ENCODE peak calls at places on chromosome X, in eight cellular contexts. One of them, this sample, is unnamed.
A peak's percentile ranks its signal among the peaks of the same experiment; 100 is the strongest.

GRCh38 chrX:140918398-140919043 is 83.9 kb upstream of the SPANXB1 start:
- DNase-seq in kidney: no peak
- DNase-seq in heart left ventricle: no peak
- DNase-seq in lower lobe of right lung: no peak
- DNase-seq in stimulated activated CD8-positive, alpha-beta memory T cell treated with anti-CD3 and anti-CD28 coated beads, Interleukin-7, amount 100 ng/mL, for 24 hours: no peak
- DNase-seq in central memory CD4-positive, alpha-beta T cell: peak; percentile 62
- DNase-seq in T47D: no peak
- DNase-seq in suprapubic skin: no peak
- DNase-seq in this sample: peak; percentile 77

GRCh38 chrX:45232139-45232538 is 31.5 kb upstream of the DIPK2B start:
- DNase-seq in kidney: no peak
- DNase-seq in heart left ventricle: no peak
- DNase-seq in lower lobe of right lung: no peak
- DNase-seq in stimulated activated CD8-positive, alpha-beta memory T cell treated with anti-CD3 and anti-CD28 coated beads, Interleukin-7, amount 100 ng/mL, for 24 hours: no peak
- DNase-seq in central memory CD4-positive, alpha-beta T cell: peak; percentile 42
- DNase-seq in T47D: no peak
- DNase-seq in suprapubic skin: no peak
- DNase-seq in this sample: peak; percentile 26

GRCh38 chrX:150575415-150575814 is 7.0 kb downstream of the MTM1 start:
- DNase-seq in kidney: no peak
- DNase-seq in heart left ventricle: no peak
- DNase-seq in lower lobe of right lung: no peak
- DNase-seq in stimulated activated CD8-positive, alpha-beta memory T cell treated with anti-CD3 and anti-CD28 coated beads, Interleukin-7, amount 100 ng/mL, for 24 hours: no peak
- DNase-seq in central memory CD4-positive, alpha-beta T cell: peak; percentile 36
- DNase-seq in T47D: no peak
- DNase-seq in suprapubic skin: no peak
- DNase-seq in this sample: no peak

GRCh38 chrX:68827848-68828562 is 816 bp upstream of the EFNB1 start:
- DNase-seq in kidney: peak; percentile 94
- DNase-seq in heart left ventricle: peak; percentile 80
- DNase-seq in lower lobe of right lung: peak; percentile 79
- DNase-seq in stimulated activated CD8-positive, alpha-beta memory T cell treated with anti-CD3 and anti-CD28 coated beads, Interleukin-7, amount 100 ng/mL, for 24 hours: peak; percentile 71
- DNase-seq in central memory CD4-positive, alpha-beta T cell: peak; percentile 59
- DNase-seq in T47D: peak; percentile 4
- DNase-seq in suprapubic skin: peak; percentile 85
- DNase-seq in this sample: peak; percentile 67

GRCh38 chrX:84924624-84925023 is 79.1 kb upstream of the APOOL start:
- DNase-seq in kidney: no peak
- DNase-seq in heart left ventricle: no peak
- DNase-seq in lower lobe of right lung: no peak
- DNase-seq in stimulated activated CD8-positive, alpha-beta memory T cell treated with anti-CD3 and anti-CD28 coated beads, Interleukin-7, amount 100 ng/mL, for 24 hours: no peak
- DNase-seq in central memory CD4-positive, alpha-beta T cell: no peak
- DNase-seq in T47D: no peak
- DNase-seq in suprapubic skin: no peak
- DNase-seq in this sample: no peak

GRCh38 chrX:129932792-129933321 is 26.9 kb downstream of the UTP14A start:
- DNase-seq in kidney: peak; percentile 84
- DNase-seq in heart left ventricle: peak; percentile 35
- DNase-seq in lower lobe of right lung: peak; percentile 48
- DNase-seq in stimulated activated CD8-positive, alpha-beta memory T cell treated with anti-CD3 and anti-CD28 coated beads, Interleukin-7, amount 100 ng/mL, for 24 hours: no peak
- DNase-seq in central memory CD4-positive, alpha-beta T cell: no peak
- DNase-seq in T47D: no peak
- DNase-seq in suprapubic skin: peak; percentile 78
- DNase-seq in this sample: no peak

GRCh38 chrX:71953946-71954345 is 43.3 kb downstream of the NHSL2 start:
- DNase-seq in kidney: no peak
- DNase-seq in heart left ventricle: no peak
- DNase-seq in lower lobe of right lung: no peak
- DNase-seq in stimulated activated CD8-positive, alpha-beta memory T cell treated with anti-CD3 and anti-CD28 coated beads, Interleukin-7, amount 100 ng/mL, for 24 hours: no peak
- DNase-seq in central memory CD4-positive, alpha-beta T cell: no peak
- DNase-seq in T47D: no peak
- DNase-seq in suprapubic skin: no peak
- DNase-seq in this sample: no peak

GRCh38 chrX:95950679-95951078 is 734.0 kb upstream of the DIAPH2 start:
- DNase-seq in kidney: no peak
- DNase-seq in heart left ventricle: no peak
- DNase-seq in lower lobe of right lung: no peak
- DNase-seq in stimulated activated CD8-positive, alpha-beta memory T cell treated with anti-CD3 and anti-CD28 coated beads, Interleukin-7, amount 100 ng/mL, for 24 hours: no peak
- DNase-seq in central memory CD4-positive, alpha-beta T cell: no peak
- DNase-seq in T47D: no peak
- DNase-seq in suprapubic skin: no peak
- DNase-seq in this sample: no peak

GRCh38 chrX:42378857-42379256 is 399.1 kb downstream of the PPP1R2C start:
- DNase-seq in kidney: no peak
- DNase-seq in heart left ventricle: no peak
- DNase-seq in lower lobe of right lung: no peak
- DNase-seq in stimulated activated CD8-positive, alpha-beta memory T cell treated with anti-CD3 and anti-CD28 coated beads, Interleukin-7, amount 100 ng/mL, for 24 hours: no peak
- DNase-seq in central memory CD4-positive, alpha-beta T cell: no peak
- DNase-seq in T47D: no peak
- DNase-seq in suprapubic skin: no peak
- DNase-seq in this sample: no peak

GRCh38 chrX:73581002-73581628 is 18.1 kb downstream of the CHIC1 start:
- DNase-seq in kidney: no peak
- DNase-seq in heart left ventricle: no peak
- DNase-seq in lower lobe of right lung: no peak
- DNase-seq in stimulated activated CD8-positive, alpha-beta memory T cell treated with anti-CD3 and anti-CD28 coated beads, Interleukin-7, amount 100 ng/mL, for 24 hours: no peak
- DNase-seq in central memory CD4-positive, alpha-beta T cell: no peak
- DNase-seq in T47D: no peak
- DNase-seq in suprapubic skin: no peak
- DNase-seq in this sample: no peak

GRCh38 chrX:116232833-116233232 is 62.3 kb downstream of the AGTR2 start:
- DNase-seq in kidney: no peak
- DNase-seq in heart left ventricle: no peak
- DNase-seq in lower lobe of right lung: no peak
- DNase-seq in stimulated activated CD8-positive, alpha-beta memory T cell treated with anti-CD3 and anti-CD28 coated beads, Interleukin-7, amount 100 ng/mL, for 24 hours: no peak
- DNase-seq in central memory CD4-positive, alpha-beta T cell: no peak
- DNase-seq in T47D: no peak
- DNase-seq in suprapubic skin: no peak
- DNase-seq in this sample: no peak

GRCh38 chrX:19698125-19698524 is 182.8 kb upstream of the MAP3K15 start:
- DNase-seq in kidney: no peak
- DNase-seq in heart left ventricle: no peak
- DNase-seq in lower lobe of right lung: no peak
- DNase-seq in stimulated activated CD8-positive, alpha-beta memory T cell treated with anti-CD3 and anti-CD28 coated beads, Interleukin-7, amount 100 ng/mL, for 24 hours: no peak
- DNase-seq in central memory CD4-positive, alpha-beta T cell: no peak
- DNase-seq in T47D: no peak
- DNase-seq in suprapubic skin: no peak
- DNase-seq in this sample: no peak

GRCh38 chrX:65034292-65034640 is 58.0 kb upstream of the ZC4H2 start:
- DNase-seq in kidney: no peak
- DNase-seq in heart left ventricle: no peak
- DNase-seq in lower lobe of right lung: no peak
- DNase-seq in stimulated activated CD8-positive, alpha-beta memory T cell treated with anti-CD3 and anti-CD28 coated beads, Interleukin-7, amount 100 ng/mL, for 24 hours: no peak
- DNase-seq in central memory CD4-positive, alpha-beta T cell: no peak
- DNase-seq in T47D: peak; percentile 16
- DNase-seq in suprapubic skin: no peak
- DNase-seq in this sample: peak; percentile 8

GRCh38 chrX:13506574-13506973 is 62.8 kb upstream of the EGFL6 start:
- DNase-seq in kidney: no peak
- DNase-seq in heart left ventricle: peak; percentile 22
- DNase-seq in lower lobe of right lung: peak; percentile 41
- DNase-seq in stimulated activated CD8-positive, alpha-beta memory T cell treated with anti-CD3 and anti-CD28 coated beads, Interleukin-7, amount 100 ng/mL, for 24 hours: peak; percentile 7
- DNase-seq in central memory CD4-positive, alpha-beta T cell: peak; percentile 37
- DNase-seq in T47D: peak; percentile 16
- DNase-seq in suprapubic skin: no peak
- DNase-seq in this sample: peak; percentile 42

GRCh38 chrX:155611302-155611701 is 1.4 kb downstream of the TMLHE start:
- DNase-seq in kidney: no peak
- DNase-seq in heart left ventricle: no peak
- DNase-seq in lower lobe of right lung: no peak
- DNase-seq in stimulated activated CD8-positive, alpha-beta memory T cell treated with anti-CD3 and anti-CD28 coated beads, Interleukin-7, amount 100 ng/mL, for 24 hours: no peak
- DNase-seq in central memory CD4-positive, alpha-beta T cell: no peak
- DNase-seq in T47D: no peak
- DNase-seq in suprapubic skin: no peak
- DNase-seq in this sample: no peak

GRCh38 chrX:119095936-119096335 is 23.1 kb downstream of the CT47C1 start:
- DNase-seq in kidney: no peak
- DNase-seq in heart left ventricle: no peak
- DNase-seq in lower lobe of right lung: no peak
- DNase-seq in stimulated activated CD8-positive, alpha-beta memory T cell treated with anti-CD3 and anti-CD28 coated beads, Interleukin-7, amount 100 ng/mL, for 24 hours: no peak
- DNase-seq in central memory CD4-positive, alpha-beta T cell: no peak
- DNase-seq in T47D: no peak
- DNase-seq in suprapubic skin: no peak
- DNase-seq in this sample: no peak

GRCh38 chrX:35122756-35123155 is 180.2 kb downstream of the FAM47B start:
- DNase-seq in kidney: no peak
- DNase-seq in heart left ventricle: no peak
- DNase-seq in lower lobe of right lung: no peak
- DNase-seq in stimulated activated CD8-positive, alpha-beta memory T cell treated with anti-CD3 and anti-CD28 coated beads, Interleukin-7, amount 100 ng/mL, for 24 hours: no peak
- DNase-seq in central memory CD4-positive, alpha-beta T cell: no peak
- DNase-seq in T47D: no peak
- DNase-seq in suprapubic skin: no peak
- DNase-seq in this sample: no peak

GRCh38 chrX:106286053-106286650 is 118.0 kb downstream of the PWWP3B start:
- DNase-seq in kidney: no peak
- DNase-seq in heart left ventricle: no peak
- DNase-seq in lower lobe of right lung: no peak
- DNase-seq in stimulated activated CD8-positive, alpha-beta memory T cell treated with anti-CD3 and anti-CD28 coated beads, Interleukin-7, amount 100 ng/mL, for 24 hours: no peak
- DNase-seq in central memory CD4-positive, alpha-beta T cell: no peak
- DNase-seq in T47D: no peak
- DNase-seq in suprapubic skin: no peak
- DNase-seq in this sample: no peak

GRCh38 chrX:76064825-76065224 is 108.0 kb upstream of the PBDC1 start:
- DNase-seq in kidney: no peak
- DNase-seq in heart left ventricle: no peak
- DNase-seq in lower lobe of right lung: no peak
- DNase-seq in stimulated activated CD8-positive, alpha-beta memory T cell treated with anti-CD3 and anti-CD28 coated beads, Interleukin-7, amount 100 ng/mL, for 24 hours: no peak
- DNase-seq in central memory CD4-positive, alpha-beta T cell: no peak
- DNase-seq in T47D: no peak
- DNase-seq in suprapubic skin: no peak
- DNase-seq in this sample: no peak

GRCh38 chrX:106862972-106863688 is 40.0 kb downstream of the RIPPLY1 start:
- DNase-seq in kidney: no peak
- DNase-seq in heart left ventricle: no peak
- DNase-seq in lower lobe of right lung: no peak
- DNase-seq in stimulated activated CD8-positive, alpha-beta memory T cell treated with anti-CD3 and anti-CD28 coated beads, Interleukin-7, amount 100 ng/mL, for 24 hours: no peak
- DNase-seq in central memory CD4-positive, alpha-beta T cell: peak; percentile 17
- DNase-seq in T47D: no peak
- DNase-seq in suprapubic skin: no peak
- DNase-seq in this sample: peak; percentile 10

GRCh38 chrX:21958888-21959287 is 18.4 kb downstream of the SMS start:
- DNase-seq in kidney: no peak
- DNase-seq in heart left ventricle: no peak
- DNase-seq in lower lobe of right lung: no peak
- DNase-seq in stimulated activated CD8-positive, alpha-beta memory T cell treated with anti-CD3 and anti-CD28 coated beads, Interleukin-7, amount 100 ng/mL, for 24 hours: no peak
- DNase-seq in central memory CD4-positive, alpha-beta T cell: no peak
- DNase-seq in T47D: no peak
- DNase-seq in suprapubic skin: no peak
- DNase-seq in this sample: no peak

GRCh38 chrX:151370906-151371305 is 26.1 kb upstream of the VMA21 start:
- DNase-seq in kidney: no peak
- DNase-seq in heart left ventricle: no peak
- DNase-seq in lower lobe of right lung: peak; percentile 46
- DNase-seq in stimulated activated CD8-positive, alpha-beta memory T cell treated with anti-CD3 and anti-CD28 coated beads, Interleukin-7, amount 100 ng/mL, for 24 hours: no peak
- DNase-seq in central memory CD4-positive, alpha-beta T cell: no peak
- DNase-seq in T47D: no peak
- DNase-seq in suprapubic skin: no peak
- DNase-seq in this sample: no peak

GRCh38 chrX:98350940-98351339 is 1467.2 kb downstream of the RPA4 start:
- DNase-seq in kidney: no peak
- DNase-seq in heart left ventricle: no peak
- DNase-seq in lower lobe of right lung: no peak
- DNase-seq in stimulated activated CD8-positive, alpha-beta memory T cell treated with anti-CD3 and anti-CD28 coated beads, Interleukin-7, amount 100 ng/mL, for 24 hours: no peak
- DNase-seq in central memory CD4-positive, alpha-beta T cell: no peak
- DNase-seq in T47D: no peak
- DNase-seq in suprapubic skin: no peak
- DNase-seq in this sample: no peak

GRCh38 chrX:24145340-24146186 is 4.0 kb upstream of the ZFX start:
- DNase-seq in kidney: no peak
- DNase-seq in heart left ventricle: no peak
- DNase-seq in lower lobe of right lung: no peak
- DNase-seq in stimulated activated CD8-positive, alpha-beta memory T cell treated with anti-CD3 and anti-CD28 coated beads, Interleukin-7, amount 100 ng/mL, for 24 hours: no peak
- DNase-seq in central memory CD4-positive, alpha-beta T cell: no peak
- DNase-seq in T47D: no peak
- DNase-seq in suprapubic skin: no peak
- DNase-seq in this sample: no peak

GRCh38 chrX:16826207-16826606 is 39.9 kb downstream of the TXLNG start:
- DNase-seq in kidney: no peak
- DNase-seq in heart left ventricle: no peak
- DNase-seq in lower lobe of right lung: no peak
- DNase-seq in stimulated activated CD8-positive, alpha-beta memory T cell treated with anti-CD3 and anti-CD28 coated beads, Interleukin-7, amount 100 ng/mL, for 24 hours: no peak
- DNase-seq in central memory CD4-positive, alpha-beta T cell: no peak
- DNase-seq in T47D: no peak
- DNase-seq in suprapubic skin: no peak
- DNase-seq in this sample: peak; percentile 29